ENCODE peak calls at places on chromosomes 16 and 17, in eight cellular contexts. D is stimulated activated CD4-positive, alpha-beta T cell treated with anti-CD3 and anti-CD28 coated beads, Interleukin-2, amount 100 ng/mL, for 24 hours; X is iPS DF 19.7; H is HTR-8/SVneo; F is foreskin keratinocyte; C is CD4-positive, alpha-beta memory T cell; A is NCI-H345; U is heart left ventricle. K is an unnamed sample.
A peak's percentile ranks its signal among the peaks of the same experiment; 100 is the strongest.

GRCh38 chr16:81457326-81458133 is 12.9 kb downstream of the CMIP start:
- DNase-seq in D (no peak), X (no peak), H (peak; percentile 69), F (no peak), C (no peak), A (no peak), U (no peak), K (no peak)

GRCh38 chr17:63694974-63695773 is 4.8 kb downstream of the LIMD2 start:
- DNase-seq in D (no peak), X (no peak), H (no peak), F (no peak), C (peak; percentile 39), A (no peak), U (no peak), K (no peak)

GRCh38 chr17:75272848-75273184 is 1.8 kb upstream of the MIF4GD start:
- DNase-seq in D (no peak), X (no peak), H (no peak), F (no peak), C (no peak), A (no peak), U (no peak), K (no peak)

GRCh38 chr17:46894024-46894423 is 28.9 kb upstream of the GOSR2 start:
- DNase-seq in D (no peak), X (no peak), H (no peak), F (no peak), C (no peak), A (no peak), U (no peak), K (no peak)

GRCh38 chr17:61402978-61403845 is 3.6 kb downstream of the TBX2 start:
- DNase-seq in D (no peak), X (no peak), H (no peak), F (no peak), C (no peak), A (peak; percentile 66), U (peak; percentile 47), K (no peak)

GRCh38 chr16:73565263-73565662 is 517.3 kb upstream of the ZFHX3 start:
- DNase-seq in D (no peak), X (no peak), H (no peak), F (no peak), C (no peak), A (no peak), U (no peak), K (no peak)

GRCh38 chr16:84571010-84571409 is 46.9 kb downstream of the COTL1 start:
- DNase-seq in D (no peak), X (no peak), H (no peak), F (no peak), C (no peak), A (no peak), U (no peak), K (no peak)

GRCh38 chr16:3058173-3059030 is 7.0 kb upstream of the IL32 start:
- DNase-seq in D (peak; percentile 60), X (no peak), H (peak; percentile 37), F (no peak), C (peak; percentile 43), A (peak; percentile 30), U (peak; percentile 64), K (no peak)

GRCh38 chr17:81076097-81076754 is 41.3 kb downstream of the BAIAP2 start:
- DNase-seq in D (no peak), X (no peak), H (no peak), F (no peak), C (no peak), A (no peak), U (no peak), K (no peak)

GRCh38 chr17:78920528-78920927 is 4.7 kb downstream of the TIMP2 start:
- DNase-seq in D (no peak), X (no peak), H (no peak), F (no peak), C (no peak), A (no peak), U (no peak), K (no peak)

GRCh38 chr17:60747069-60747808 is 69.6 kb downstream of the BCAS3 start:
- DNase-seq in D (no peak), X (peak; percentile 28), H (no peak), F (no peak), C (no peak), A (no peak), U (no peak), K (no peak)

GRCh38 chr16:13421726-13422125 is 498.2 kb upstream of the ERCC4 start:
- DNase-seq in D (no peak), X (no peak), H (no peak), F (no peak), C (no peak), A (no peak), U (no peak), K (no peak)

GRCh38 chr17:76593338-76593737 is 7.7 kb upstream of the ST6GALNAC2 start:
- DNase-seq in D (no peak), X (no peak), H (peak; percentile 39), F (peak; percentile 87), C (no peak), A (peak; percentile 66), U (no peak), K (no peak)

GRCh38 chr17:74206332-74206818 is 2.9 kb downstream of the RPL38 start:
- DNase-seq in D (no peak), X (no peak), H (no peak), F (no peak), C (no peak), A (no peak), U (no peak), K (no peak)

GRCh38 chr16:49951568-49952195 is 73.3 kb upstream of the CNEP1R1 start:
- DNase-seq in D (no peak), X (no peak), H (no peak), F (no peak), C (no peak), A (no peak), U (no peak), K (no peak)

GRCh38 chr17:43129671-43130010 is 4.5 kb upstream of the BRCA1 start:
- DNase-seq in D (no peak), X (no peak), H (no peak), F (peak; percentile 12), C (no peak), A (no peak), U (no peak), K (no peak)

GRCh38 chr16:85484337-85485295 is 128.5 kb upstream of the GSE1 start:
- DNase-seq in D (no peak), X (no peak), H (no peak), F (no peak), C (no peak), A (peak; percentile 94), U (no peak), K (no peak)

GRCh38 chr16:51402785-51403184 is 251.7 kb upstream of the SALL1 start:
- DNase-seq in D (no peak), X (no peak), H (no peak), F (no peak), C (no peak), A (no peak), U (no peak), K (no peak)